ENCODE peak calls at places on chromosome X, in five cellular contexts. One of them, this sample, is unnamed.

GRCh38 chrX:107123750-107124149 is 5.1 kb upstream of the RBM41 start:
- DNase-seq in astrocyte: no peak
- DNase-seq in PC-3: peak; percentile 48
- DNase-seq in psoas muscle: no peak
- DNase-seq in small intestine: no peak
- DNase-seq in this sample: no peak

GRCh38 chrX:37905436-37906147 is 58.2 kb upstream of the DYNLT3 start:
- DNase-seq in small intestine: no peak
- DNase-seq in PC-3: no peak
- DNase-seq in psoas muscle: no peak
- DNase-seq in astrocyte: peak; percentile 61
- DNase-seq in this sample: peak; percentile 5

GRCh38 chrX:18549643-18550042 is 122.3 kb downstream of the RS1 start:
- DNase-seq in PC-3: no peak
- DNase-seq in astrocyte: peak; percentile 6
- DNase-seq in small intestine: no peak
- DNase-seq in psoas muscle: no peak
- DNase-seq in this sample: no peak

GRCh38 chrX:143500751-143501150 is 16.5 kb downstream of the SPANXN3 start:
- DNase-seq in small intestine: no peak
- DNase-seq in astrocyte: no peak
- DNase-seq in PC-3: peak; percentile 39
- DNase-seq in psoas muscle: no peak
- DNase-seq in this sample: no peak

GRCh38 chrX:139832728-139833309 is 100.0 kb downstream of the ATP11C start:
- DNase-seq in psoas muscle: no peak
- DNase-seq in astrocyte: no peak
- DNase-seq in small intestine: no peak
- DNase-seq in PC-3: peak; percentile 28
- DNase-seq in this sample: no peak

GRCh38 chrX:11758400-11759171 is 549 bp downstream of the MSL3 start:
- DNase-seq in PC-3: peak; percentile 83
- DNase-seq in astrocyte: peak; percentile 49
- DNase-seq in psoas muscle: peak; percentile 95
- DNase-seq in small intestine: peak; percentile 77
- DNase-seq in this sample: peak; percentile 88

GRCh38 chrX:48996969-48997368 is 5.1 kb downstream of the GRIPAP1 start:
- DNase-seq in PC-3: no peak
- DNase-seq in astrocyte: no peak
- DNase-seq in small intestine: no peak
- DNase-seq in psoas muscle: no peak
- DNase-seq in this sample: no peak

GRCh38 chrX:118418811-118419251 is 72.9 kb downstream of the WDR44 start:
- DNase-seq in psoas muscle: no peak
- DNase-seq in PC-3: no peak
- DNase-seq in small intestine: peak; percentile 34
- DNase-seq in astrocyte: no peak
- DNase-seq in this sample: no peak

DNA sequence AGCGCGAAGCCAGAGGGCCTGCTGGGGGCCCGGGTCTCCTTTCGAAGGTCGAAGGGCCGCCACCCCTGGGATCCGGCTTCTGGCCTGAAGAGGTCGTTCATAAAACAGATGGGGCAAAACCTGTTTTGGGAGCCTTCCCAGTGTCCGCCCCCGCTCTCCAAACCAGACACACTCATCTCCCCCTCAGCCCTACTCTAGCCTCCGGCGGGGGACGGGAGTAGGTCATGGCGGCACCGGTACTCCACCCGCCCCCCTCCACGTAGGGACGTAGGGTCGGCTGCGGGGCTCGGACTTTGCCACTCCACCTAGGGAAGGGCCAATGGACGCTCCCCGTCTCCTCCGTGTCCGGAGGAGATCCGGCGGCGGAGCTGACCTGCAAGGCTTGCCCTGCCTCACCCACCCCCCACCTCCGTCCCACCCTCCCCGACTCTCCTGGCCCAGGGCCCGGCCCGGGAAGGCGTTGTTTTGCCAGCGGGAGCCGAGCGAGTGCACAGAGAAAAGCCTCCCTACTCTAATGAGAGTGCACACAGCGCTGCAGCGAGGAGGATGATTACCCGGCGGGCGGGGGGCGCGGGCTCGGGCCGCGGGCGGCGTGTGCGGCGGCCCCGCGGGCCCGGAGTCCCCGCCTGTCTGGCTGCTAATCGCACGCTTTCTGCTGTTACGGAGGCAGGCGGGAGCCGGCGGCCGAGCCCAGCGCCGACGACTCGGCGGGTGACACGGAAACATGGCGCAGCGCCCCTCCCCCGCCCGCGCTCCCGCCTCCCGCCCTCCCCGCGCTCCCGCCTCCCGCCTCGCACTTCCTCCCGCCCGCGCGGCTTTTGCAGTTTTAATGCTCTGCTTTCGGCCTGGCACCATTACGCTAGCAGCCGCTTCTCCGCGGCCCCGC is 8.3 kb upstream of the BCOR start:
- DNase-seq in PC-3: peak; percentile 63
- DNase-seq in psoas muscle: peak; percentile 80
- DNase-seq in astrocyte: no peak
- DNase-seq in small intestine: peak; percentile 69
- DNase-seq in this sample: peak; percentile 58
- H3K9me3 ChIP-seq in PC-3: no peaks in the 10 kb centered on the region
- H3K9me3 ChIP-seq in psoas muscle: no peaks in the 10 kb centered on the region
- H3K9me3 ChIP-seq in astrocyte: no peaks in the 10 kb centered on the region
- H3K9me3 ChIP-seq in small intestine: no peaks in the 10 kb centered on the region
- H3K9me3 ChIP-seq in this sample: no peaks in the 10 kb centered on the region

GRCh38 chrX:154121961-154122360 is 22.1 kb upstream of the OPN1LW start:
- DNase-seq in PC-3: peak; percentile 83
- DNase-seq in psoas muscle: no peak
- DNase-seq in small intestine: no peak
- DNase-seq in astrocyte: no peak
- DNase-seq in this sample: no peak
- H3K27ac ChIP-seq in PC-3: peak overlapping the region; percentile 71
- H3K27ac ChIP-seq in psoas muscle: no peak overlapping the region
- H3K27ac ChIP-seq in small intestine: peak overlapping the region; percentile 67
- H3K27ac ChIP-seq in astrocyte: no peak overlapping the region
- H3K27ac ChIP-seq in this sample: no peak overlapping the region

GRCh38 chrX:124015721-124016120 is 54.2 kb downstream of the STAG2 start:
- DNase-seq in psoas muscle: no peak
- DNase-seq in small intestine: no peak
- DNase-seq in PC-3: no peak
- DNase-seq in astrocyte: no peak
- DNase-seq in this sample: no peak

GRCh38 chrX:124005220-124005619 is 43.7 kb downstream of the STAG2 start:
- DNase-seq in small intestine: no peak
- DNase-seq in psoas muscle: no peak
- DNase-seq in astrocyte: no peak
- DNase-seq in PC-3: no peak
- DNase-seq in this sample: no peak

DNA sequence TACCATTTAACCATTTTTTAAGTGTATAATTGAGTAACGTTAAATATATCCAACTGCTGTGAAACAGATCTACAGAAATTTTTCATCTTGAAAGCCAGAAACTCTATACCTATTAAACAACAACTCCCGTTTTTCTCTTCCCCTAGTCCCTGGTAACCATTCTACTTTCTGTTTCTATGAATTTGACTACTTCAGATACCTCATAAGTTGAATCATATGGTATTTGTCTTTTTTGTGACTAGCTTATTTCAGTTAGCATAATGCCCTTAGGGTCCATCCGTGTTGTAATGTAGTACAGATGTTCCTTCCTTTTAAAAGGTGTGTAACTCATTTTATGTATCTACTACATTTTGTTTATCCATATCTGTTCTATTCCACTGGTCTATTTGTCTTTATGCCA is 48.7 kb downstream of the STAG2 start:
- DNase-seq in astrocyte: no peak
- DNase-seq in psoas muscle: no peak
- DNase-seq in PC-3: peak; percentile 52
- DNase-seq in small intestine: no peak
- DNase-seq in this sample: no peak
- H3K27me3 ChIP-seq in astrocyte: no peaks in the 10 kb centered on the region
- H3K27me3 ChIP-seq in psoas muscle: no peaks in the 10 kb centered on the region
- H3K27me3 ChIP-seq in PC-3: no peaks in the 10 kb centered on the region
- H3K27me3 ChIP-seq in small intestine: no peaks in the 10 kb centered on the region
- H3K27me3 ChIP-seq in this sample: no peaks in the 10 kb centered on the region

GRCh38 chrX:66164931-66165330 is 884 bp downstream of the HEPH start:
- DNase-seq in small intestine: no peak
- DNase-seq in astrocyte: no peak
- DNase-seq in psoas muscle: no peak
- DNase-seq in PC-3: no peak
- DNase-seq in this sample: no peak

GRCh38 chrX:66164470-66164869 is 423 bp downstream of the HEPH start:
- DNase-seq in astrocyte: no peak
- DNase-seq in psoas muscle: no peak
- DNase-seq in small intestine: no peak
- DNase-seq in PC-3: no peak
- DNase-seq in this sample: no peak

GRCh38 chrX:66163447-66163846 is 600 bp upstream of the HEPH start:
- DNase-seq in psoas muscle: no peak
- DNase-seq in astrocyte: no peak
- DNase-seq in PC-3: no peak
- DNase-seq in small intestine: no peak
- DNase-seq in this sample: no peak

GRCh38 chrX:66163849-66164401 is at the start of gene HEPH:
- DNase-seq in psoas muscle: no peak
- DNase-seq in PC-3: no peak
- DNase-seq in small intestine: peak; percentile 70
- DNase-seq in astrocyte: peak; percentile 33
- DNase-seq in this sample: no peak

GRCh38 chrX:66162331-66162822 is 1.7 kb upstream of the HEPH start:
- DNase-seq in PC-3: no peak
- DNase-seq in astrocyte: no peak
- DNase-seq in psoas muscle: no peak
- DNase-seq in small intestine: peak; percentile 96
- DNase-seq in this sample: no peak
- H3K9me3 ChIP-seq in PC-3: no peaks in the 10 kb centered on the region
- H3K9me3 ChIP-seq in astrocyte: no peaks in the 10 kb centered on the region
- H3K9me3 ChIP-seq in psoas muscle: no peaks in the 10 kb centered on the region
- H3K9me3 ChIP-seq in small intestine: no peaks in the 10 kb centered on the region
- H3K9me3 ChIP-seq in this sample: no peaks in the 10 kb centered on the region